ENCODE peak calls at places on chromosome 2, in seven cellular contexts. One of them, this sample, is unnamed.

GRCh38 chr2:20507166-20507692 is 60.4 kb downstream of the RHOB start:
- DNase-seq in heart right ventricle: no peak
- DNase-seq in breast epithelium: no peak
- DNase-seq in gastrocnemius medialis: peak; percentile 36
- DNase-seq in HCT116: no peak
- DNase-seq in effector memory CD4-positive, alpha-beta T cell: no peak
- DNase-seq in left ventricle myocardium inferior: no peak
- DNase-seq in this sample: no peak

GRCh38 chr2:162073776-162074578 is at the start of gene DPP4:
- DNase-seq in heart right ventricle: peak; percentile 38
- DNase-seq in breast epithelium: no peak
- DNase-seq in gastrocnemius medialis: no peak
- DNase-seq in HCT116: no peak
- DNase-seq in effector memory CD4-positive, alpha-beta T cell: peak; percentile 15
- DNase-seq in left ventricle myocardium inferior: peak; percentile 34
- DNase-seq in this sample: no peak

GRCh38 chr2:139526781-139527180 is 746.6 kb upstream of the NXPH2 start:
- DNase-seq in heart right ventricle: no peak
- DNase-seq in breast epithelium: no peak
- DNase-seq in gastrocnemius medialis: no peak
- DNase-seq in HCT116: no peak
- DNase-seq in effector memory CD4-positive, alpha-beta T cell: no peak
- DNase-seq in left ventricle myocardium inferior: no peak
- DNase-seq in this sample: no peak

GRCh38 chr2:39875914-39876267 is 96.8 kb upstream of the THUMPD2 start:
- DNase-seq in heart right ventricle: no peak
- DNase-seq in breast epithelium: no peak
- DNase-seq in gastrocnemius medialis: no peak
- DNase-seq in HCT116: no peak
- DNase-seq in effector memory CD4-positive, alpha-beta T cell: no peak
- DNase-seq in left ventricle myocardium inferior: no peak
- DNase-seq in this sample: no peak

GRCh38 chr2:12452211-12452610 is 264.5 kb upstream of the TRIB2 start:
- DNase-seq in heart right ventricle: no peak
- DNase-seq in breast epithelium: no peak
- DNase-seq in gastrocnemius medialis: peak; percentile 30
- DNase-seq in HCT116: no peak
- DNase-seq in effector memory CD4-positive, alpha-beta T cell: no peak
- DNase-seq in left ventricle myocardium inferior: no peak
- DNase-seq in this sample: no peak

GRCh38 chr2:112646102-112646719 is 472 bp downstream of the SLC20A1 start:
- DNase-seq in heart right ventricle: no peak
- DNase-seq in breast epithelium: no peak
- DNase-seq in gastrocnemius medialis: no peak
- DNase-seq in HCT116: no peak
- DNase-seq in effector memory CD4-positive, alpha-beta T cell: no peak
- DNase-seq in left ventricle myocardium inferior: no peak
- DNase-seq in this sample: no peak

GRCh38 chr2:85886141-85886540 is 2.6 kb downstream of the ST3GAL5 start:
- DNase-seq in heart right ventricle: no peak
- DNase-seq in breast epithelium: no peak
- DNase-seq in gastrocnemius medialis: no peak
- DNase-seq in HCT116: no peak
- DNase-seq in effector memory CD4-positive, alpha-beta T cell: no peak
- DNase-seq in left ventricle myocardium inferior: no peak
- DNase-seq in this sample: no peak

GRCh38 chr2:175309799-175310198 is 128.3 kb upstream of the ATP5MC3 start:
- DNase-seq in heart right ventricle: peak; percentile 16
- DNase-seq in breast epithelium: no peak
- DNase-seq in gastrocnemius medialis: no peak
- DNase-seq in HCT116: peak; percentile 16
- DNase-seq in effector memory CD4-positive, alpha-beta T cell: no peak
- DNase-seq in left ventricle myocardium inferior: no peak
- DNase-seq in this sample: no peak

GRCh38 chr2:28580078-28580477 is 84.2 kb downstream of the PLB1 start:
- DNase-seq in heart right ventricle: no peak
- DNase-seq in breast epithelium: no peak
- DNase-seq in gastrocnemius medialis: no peak
- DNase-seq in HCT116: no peak
- DNase-seq in effector memory CD4-positive, alpha-beta T cell: no peak
- DNase-seq in left ventricle myocardium inferior: no peak
- DNase-seq in this sample: no peak

GRCh38 chr2:112811841-112812306 is 24.7 kb downstream of the IL1B start:
- DNase-seq in heart right ventricle: no peak
- DNase-seq in breast epithelium: no peak
- DNase-seq in gastrocnemius medialis: no peak
- DNase-seq in HCT116: no peak
- DNase-seq in effector memory CD4-positive, alpha-beta T cell: no peak
- DNase-seq in left ventricle myocardium inferior: no peak
- DNase-seq in this sample: no peak

GRCh38 chr2:100791294-100791935 is 28.5 kb upstream of the NPAS2 start:
- DNase-seq in heart right ventricle: no peak
- DNase-seq in breast epithelium: no peak
- DNase-seq in gastrocnemius medialis: no peak
- DNase-seq in HCT116: no peak
- DNase-seq in effector memory CD4-positive, alpha-beta T cell: no peak
- DNase-seq in left ventricle myocardium inferior: no peak
- DNase-seq in this sample: no peak

GRCh38 chr2:151842830-151843668 is 14.8 kb upstream of the ARL5A start:
- DNase-seq in heart right ventricle: no peak
- DNase-seq in breast epithelium: no peak
- DNase-seq in gastrocnemius medialis: no peak
- DNase-seq in HCT116: no peak
- DNase-seq in effector memory CD4-positive, alpha-beta T cell: no peak
- DNase-seq in left ventricle myocardium inferior: no peak
- DNase-seq in this sample: no peak

GRCh38 chr2:178734518-178734917 is 72.7 kb downstream of the TTN start:
- DNase-seq in heart right ventricle: no peak
- DNase-seq in breast epithelium: no peak
- DNase-seq in gastrocnemius medialis: no peak
- DNase-seq in HCT116: no peak
- DNase-seq in effector memory CD4-positive, alpha-beta T cell: no peak
- DNase-seq in left ventricle myocardium inferior: no peak
- DNase-seq in this sample: no peak

GRCh38 chr2:137115081-137115713 is 349.9 kb downstream of the THSD7B start:
- DNase-seq in heart right ventricle: no peak
- DNase-seq in breast epithelium: no peak
- DNase-seq in gastrocnemius medialis: no peak
- DNase-seq in HCT116: no peak
- DNase-seq in effector memory CD4-positive, alpha-beta T cell: no peak
- DNase-seq in left ventricle myocardium inferior: no peak
- DNase-seq in this sample: no peak

GRCh38 chr2:224366269-224366668 is 35.6 kb downstream of the FAM124B start:
- DNase-seq in heart right ventricle: no peak
- DNase-seq in breast epithelium: no peak
- DNase-seq in gastrocnemius medialis: no peak
- DNase-seq in HCT116: no peak
- DNase-seq in effector memory CD4-positive, alpha-beta T cell: no peak
- DNase-seq in left ventricle myocardium inferior: no peak
- DNase-seq in this sample: no peak

GRCh38 chr2:237458519-237458918 is 28.5 kb upstream of the MLPH start:
- DNase-seq in heart right ventricle: no peak
- DNase-seq in breast epithelium: no peak
- DNase-seq in gastrocnemius medialis: no peak
- DNase-seq in HCT116: no peak
- DNase-seq in effector memory CD4-positive, alpha-beta T cell: no peak
- DNase-seq in left ventricle myocardium inferior: no peak
- DNase-seq in this sample: no peak

GRCh38 chr2:73952499-73953446 is 26.1 kb downstream of the DGUOK start:
- DNase-seq in heart right ventricle: no peak
- DNase-seq in breast epithelium: no peak
- DNase-seq in gastrocnemius medialis: no peak
- DNase-seq in HCT116: no peak
- DNase-seq in effector memory CD4-positive, alpha-beta T cell: no peak
- DNase-seq in left ventricle myocardium inferior: no peak
- DNase-seq in this sample: no peak

GRCh38 chr2:74374509-74375205 is 5.5 kb downstream of the DCTN1 start:
- DNase-seq in heart right ventricle: peak; percentile 64
- DNase-seq in breast epithelium: peak; percentile 28
- DNase-seq in gastrocnemius medialis: peak; percentile 15
- DNase-seq in HCT116: no peak
- DNase-seq in effector memory CD4-positive, alpha-beta T cell: no peak
- DNase-seq in left ventricle myocardium inferior: peak; percentile 78
- DNase-seq in this sample: peak; percentile 95

GRCh38 chr2:101806123-101806522 is 108.6 kb downstream of the MAP4K4 start:
- DNase-seq in heart right ventricle: no peak
- DNase-seq in breast epithelium: no peak
- DNase-seq in gastrocnemius medialis: no peak
- DNase-seq in HCT116: peak; percentile 16
- DNase-seq in effector memory CD4-positive, alpha-beta T cell: no peak
- DNase-seq in left ventricle myocardium inferior: no peak
- DNase-seq in this sample: no peak

GRCh38 chr2:31088516-31089195 is 49.6 kb downstream of the GALNT14 start:
- DNase-seq in heart right ventricle: no peak
- DNase-seq in breast epithelium: no peak
- DNase-seq in gastrocnemius medialis: no peak
- DNase-seq in HCT116: no peak
- DNase-seq in effector memory CD4-positive, alpha-beta T cell: no peak
- DNase-seq in left ventricle myocardium inferior: no peak
- DNase-seq in this sample: no peak

DNA sequence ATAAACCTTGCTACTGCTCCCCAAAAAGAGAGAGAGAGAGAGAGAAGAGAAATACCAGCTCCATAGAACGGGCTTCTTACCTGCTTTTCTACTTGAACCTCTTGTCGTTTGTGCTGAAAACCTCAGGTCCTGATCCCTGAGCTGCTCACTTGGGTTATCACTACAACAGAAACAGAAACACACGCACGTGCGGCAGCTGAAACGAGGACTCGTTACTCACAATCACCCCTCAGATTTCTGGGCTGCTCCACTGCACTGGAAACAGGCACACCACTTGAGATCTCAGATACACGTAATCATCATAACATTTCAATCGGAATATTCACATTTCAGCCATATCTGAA is 48.2 kb upstream of the GPC1 start:
- DNase-seq in heart right ventricle: no peak
- DNase-seq in breast epithelium: no peak
- DNase-seq in gastrocnemius medialis: no peak
- DNase-seq in HCT116: no peak
- DNase-seq in effector memory CD4-positive, alpha-beta T cell: no peak
- DNase-seq in left ventricle myocardium inferior: no peak
- DNase-seq in this sample: no peak
- H3K27ac ChIP-seq in heart right ventricle: no peak overlapping the region
- H3K27ac ChIP-seq in breast epithelium: no peak overlapping the region
- H3K27ac ChIP-seq in gastrocnemius medialis: peak overlapping the region; percentile 52
- H3K27ac ChIP-seq in HCT116: no peak overlapping the region
- H3K27ac ChIP-seq in effector memory CD4-positive, alpha-beta T cell: no peak overlapping the region
- H3K27ac ChIP-seq in left ventricle myocardium inferior: no peak overlapping the region
- H3K27ac ChIP-seq in this sample: no peak overlapping the region

GRCh38 chr2:157172866-157173578 is 84.5 kb upstream of the GALNT5 start:
- DNase-seq in heart right ventricle: no peak
- DNase-seq in breast epithelium: no peak
- DNase-seq in gastrocnemius medialis: no peak
- DNase-seq in HCT116: no peak
- DNase-seq in effector memory CD4-positive, alpha-beta T cell: no peak
- DNase-seq in left ventricle myocardium inferior: no peak
- DNase-seq in this sample: no peak
- H3K27ac ChIP-seq in heart right ventricle: no peak overlapping the region
- H3K27ac ChIP-seq in breast epithelium: peak overlapping the region; percentile 44
- H3K27ac ChIP-seq in gastrocnemius medialis: no peak overlapping the region
- H3K27ac ChIP-seq in HCT116: no peak overlapping the region
- H3K27ac ChIP-seq in effector memory CD4-positive, alpha-beta T cell: no peak overlapping the region
- H3K27ac ChIP-seq in left ventricle myocardium inferior: peak overlapping the region; percentile 43
- H3K27ac ChIP-seq in this sample: no peak overlapping the region

GRCh38 chr2:54617409-54617808 is 106.1 kb upstream of the EML6 start:
- DNase-seq in heart right ventricle: no peak
- DNase-seq in breast epithelium: no peak
- DNase-seq in gastrocnemius medialis: no peak
- DNase-seq in HCT116: no peak
- DNase-seq in effector memory CD4-positive, alpha-beta T cell: no peak
- DNase-seq in left ventricle myocardium inferior: no peak
- DNase-seq in this sample: no peak

GRCh38 chr2:54619660-54620231 is 103.7 kb upstream of the EML6 start:
- DNase-seq in heart right ventricle: no peak
- DNase-seq in breast epithelium: no peak
- DNase-seq in gastrocnemius medialis: no peak
- DNase-seq in HCT116: no peak
- DNase-seq in effector memory CD4-positive, alpha-beta T cell: no peak
- DNase-seq in left ventricle myocardium inferior: no peak
- DNase-seq in this sample: no peak

GRCh38 chr2:54620948-54621347 is 102.5 kb upstream of the EML6 start:
- DNase-seq in heart right ventricle: no peak
- DNase-seq in breast epithelium: no peak
- DNase-seq in gastrocnemius medialis: no peak
- DNase-seq in HCT116: no peak
- DNase-seq in effector memory CD4-positive, alpha-beta T cell: no peak
- DNase-seq in left ventricle myocardium inferior: no peak
- DNase-seq in this sample: no peak

GRCh38 chr2:54615832-54616534 is 107.5 kb upstream of the EML6 start:
- DNase-seq in heart right ventricle: no peak
- DNase-seq in breast epithelium: no peak
- DNase-seq in gastrocnemius medialis: no peak
- DNase-seq in HCT116: no peak
- DNase-seq in effector memory CD4-positive, alpha-beta T cell: no peak
- DNase-seq in left ventricle myocardium inferior: no peak
- DNase-seq in this sample: no peak

GRCh38 chr2:54618646-54619565 is 104.6 kb upstream of the EML6 start:
- DNase-seq in heart right ventricle: no peak
- DNase-seq in breast epithelium: no peak
- DNase-seq in gastrocnemius medialis: no peak
- DNase-seq in HCT116: no peak
- DNase-seq in effector memory CD4-positive, alpha-beta T cell: no peak
- DNase-seq in left ventricle myocardium inferior: no peak
- DNase-seq in this sample: no peak
- H3K27ac ChIP-seq in heart right ventricle: peak overlapping the region; percentile 60
- H3K27ac ChIP-seq in breast epithelium: peak overlapping the region; percentile 79
- H3K27ac ChIP-seq in gastrocnemius medialis: peak overlapping the region; percentile 66
- H3K27ac ChIP-seq in HCT116: no peak overlapping the region
- H3K27ac ChIP-seq in effector memory CD4-positive, alpha-beta T cell: no peak overlapping the region
- H3K27ac ChIP-seq in left ventricle myocardium inferior: peak overlapping the region; percentile 78
- H3K27ac ChIP-seq in this sample: peak overlapping the region; percentile 14

DNA sequence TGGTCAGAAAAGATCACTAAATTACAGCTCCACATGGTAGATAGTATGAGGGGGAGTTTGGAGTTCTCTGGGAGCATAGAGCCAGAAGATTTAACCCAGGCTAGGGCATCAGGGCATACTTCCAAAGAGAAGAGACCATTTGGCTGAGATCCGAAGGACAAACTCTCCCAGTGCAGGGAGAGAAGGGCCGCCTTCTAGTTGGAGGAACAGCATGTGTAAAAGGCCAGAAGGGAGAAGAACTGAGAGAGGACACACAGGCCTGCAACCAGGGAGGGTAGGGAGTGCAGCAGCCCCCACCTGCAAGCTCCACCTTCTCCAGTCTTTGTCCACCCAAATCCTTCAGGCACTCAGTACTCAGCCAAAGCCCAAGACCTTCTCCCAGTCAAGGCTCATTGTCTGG is 182.0 kb downstream of the GFPT1 start:
- DNase-seq in heart right ventricle: no peak
- DNase-seq in breast epithelium: no peak
- DNase-seq in gastrocnemius medialis: no peak
- DNase-seq in HCT116: no peak
- DNase-seq in effector memory CD4-positive, alpha-beta T cell: no peak
- DNase-seq in left ventricle myocardium inferior: no peak
- DNase-seq in this sample: no peak
- H3K27ac ChIP-seq in heart right ventricle: no peak overlapping the region
- H3K27ac ChIP-seq in breast epithelium: peak overlapping the region; percentile 76
- H3K27ac ChIP-seq in gastrocnemius medialis: no peak overlapping the region
- H3K27ac ChIP-seq in HCT116: no peak overlapping the region
- H3K27ac ChIP-seq in effector memory CD4-positive, alpha-beta T cell: no peak overlapping the region
- H3K27ac ChIP-seq in left ventricle myocardium inferior: no peak overlapping the region
- H3K27ac ChIP-seq in this sample: no peak overlapping the region